ENCODE peak calls at places on chromosomes 5 and 9, in ten cellular contexts. One of them, this sample, is unnamed.

GRCh38 chr9:134304306-134304705 is 21.9 kb upstream of the RXRA start:
- DNase-seq in fibroblast of the aortic adventitia: no peak
- DNase-seq in posterior cingulate gyrus: peak; percentile 57
- DNase-seq in nucleus accumbens: no peak
- DNase-seq in NCI-H69: no peak
- DNase-seq in HTR-8/SVneo: no peak
- DNase-seq in HFFc6: no peak
- DNase-seq in cardiac fibroblast: no peak
- DNase-seq in iPS DF 19.7: no peak
- DNase-seq in CD8-positive, alpha-beta memory T cell: no peak
- DNase-seq in this sample: no peak

GRCh38 chr9:130891699-130892502 is 4.7 kb downstream of the QRFP start:
- DNase-seq in HFFc6: no peak
- DNase-seq in nucleus accumbens: peak; percentile 40
- DNase-seq in NCI-H69: no peak
- DNase-seq in iPS DF 19.7: no peak
- DNase-seq in HTR-8/SVneo: no peak
- DNase-seq in fibroblast of the aortic adventitia: no peak
- DNase-seq in posterior cingulate gyrus: no peak
- DNase-seq in CD8-positive, alpha-beta memory T cell: no peak
- DNase-seq in cardiac fibroblast: no peak
- DNase-seq in this sample: no peak

GRCh38 chr5:133723651-133724366 is 111.5 kb upstream of the FSTL4 start:
- DNase-seq in cardiac fibroblast: no peak
- DNase-seq in fibroblast of the aortic adventitia: no peak
- DNase-seq in posterior cingulate gyrus: no peak
- DNase-seq in iPS DF 19.7: no peak
- DNase-seq in HFFc6: no peak
- DNase-seq in HTR-8/SVneo: no peak
- DNase-seq in CD8-positive, alpha-beta memory T cell: no peak
- DNase-seq in nucleus accumbens: no peak
- DNase-seq in NCI-H69: no peak
- DNase-seq in this sample: no peak

GRCh38 chr5:155651-156410 is 35.5 kb upstream of the LRRC14B start:
- DNase-seq in iPS DF 19.7: no peak
- DNase-seq in HFFc6: no peak
- DNase-seq in NCI-H69: no peak
- DNase-seq in HTR-8/SVneo: no peak
- DNase-seq in posterior cingulate gyrus: no peak
- DNase-seq in fibroblast of the aortic adventitia: no peak
- DNase-seq in nucleus accumbens: no peak
- DNase-seq in cardiac fibroblast: no peak
- DNase-seq in CD8-positive, alpha-beta memory T cell: no peak
- DNase-seq in this sample: no peak

GRCh38 chr9:133656211-133657119 is 20.3 kb downstream of the DBH start:
- DNase-seq in HFFc6: no peak
- DNase-seq in HTR-8/SVneo: no peak
- DNase-seq in fibroblast of the aortic adventitia: no peak
- DNase-seq in CD8-positive, alpha-beta memory T cell: peak; percentile 66
- DNase-seq in nucleus accumbens: no peak
- DNase-seq in cardiac fibroblast: no peak
- DNase-seq in NCI-H69: peak; percentile 79
- DNase-seq in iPS DF 19.7: no peak
- DNase-seq in posterior cingulate gyrus: no peak
- DNase-seq in this sample: no peak

GRCh38 chr5:157926171-157926671 is 67.3 kb upstream of the CLINT1 start:
- DNase-seq in nucleus accumbens: no peak
- DNase-seq in cardiac fibroblast: no peak
- DNase-seq in HFFc6: no peak
- DNase-seq in NCI-H69: no peak
- DNase-seq in HTR-8/SVneo: no peak
- DNase-seq in fibroblast of the aortic adventitia: no peak
- DNase-seq in CD8-positive, alpha-beta memory T cell: no peak
- DNase-seq in iPS DF 19.7: no peak
- DNase-seq in posterior cingulate gyrus: no peak
- DNase-seq in this sample: no peak

GRCh38 chr9:93974151-93974550 is 19.0 kb upstream of the BARX1 start:
- DNase-seq in fibroblast of the aortic adventitia: peak; percentile 37
- DNase-seq in NCI-H69: peak; percentile 68
- DNase-seq in HFFc6: no peak
- DNase-seq in iPS DF 19.7: no peak
- DNase-seq in CD8-positive, alpha-beta memory T cell: no peak
- DNase-seq in nucleus accumbens: no peak
- DNase-seq in HTR-8/SVneo: no peak
- DNase-seq in cardiac fibroblast: no peak
- DNase-seq in posterior cingulate gyrus: no peak
- DNase-seq in this sample: no peak

GRCh38 chr5:72817076-72817476 is 615 bp downstream of the TNPO1 start:
- DNase-seq in posterior cingulate gyrus: peak; percentile 88
- DNase-seq in fibroblast of the aortic adventitia: peak; percentile 70
- DNase-seq in nucleus accumbens: peak; percentile 54
- DNase-seq in HFFc6: peak; percentile 29
- DNase-seq in cardiac fibroblast: peak; percentile 74
- DNase-seq in HTR-8/SVneo: no peak
- DNase-seq in NCI-H69: peak; percentile 75
- DNase-seq in iPS DF 19.7: no peak
- DNase-seq in CD8-positive, alpha-beta memory T cell: peak; percentile 61
- DNase-seq in this sample: peak; percentile 57

GRCh38 chr5:151384106-151384505 is 36.7 kb upstream of the SLC36A2 start:
- DNase-seq in posterior cingulate gyrus: no peak
- DNase-seq in fibroblast of the aortic adventitia: peak; percentile 52
- DNase-seq in nucleus accumbens: no peak
- DNase-seq in cardiac fibroblast: no peak
- DNase-seq in HTR-8/SVneo: no peak
- DNase-seq in CD8-positive, alpha-beta memory T cell: no peak
- DNase-seq in NCI-H69: no peak
- DNase-seq in iPS DF 19.7: no peak
- DNase-seq in HFFc6: no peak
- DNase-seq in this sample: no peak

GRCh38 chr9:102855646-102856045 is 139.5 kb upstream of the CYLC2 start:
- DNase-seq in HTR-8/SVneo: no peak
- DNase-seq in CD8-positive, alpha-beta memory T cell: no peak
- DNase-seq in posterior cingulate gyrus: no peak
- DNase-seq in iPS DF 19.7: no peak
- DNase-seq in fibroblast of the aortic adventitia: no peak
- DNase-seq in HFFc6: no peak
- DNase-seq in nucleus accumbens: no peak
- DNase-seq in NCI-H69: no peak
- DNase-seq in cardiac fibroblast: peak; percentile 31
- DNase-seq in this sample: no peak

GRCh38 chr5:5589857-5590256 is 167.4 kb downstream of the ICE1 start:
- DNase-seq in nucleus accumbens: no peak
- DNase-seq in CD8-positive, alpha-beta memory T cell: no peak
- DNase-seq in posterior cingulate gyrus: no peak
- DNase-seq in cardiac fibroblast: no peak
- DNase-seq in HTR-8/SVneo: no peak
- DNase-seq in HFFc6: no peak
- DNase-seq in fibroblast of the aortic adventitia: no peak
- DNase-seq in iPS DF 19.7: no peak
- DNase-seq in NCI-H69: no peak
- DNase-seq in this sample: no peak

GRCh38 chr5:40681351-40682311 is 1.9 kb downstream of the PTGER4 start:
- DNase-seq in posterior cingulate gyrus: peak; percentile 83
- DNase-seq in HTR-8/SVneo: no peak
- DNase-seq in nucleus accumbens: no peak
- DNase-seq in HFFc6: no peak
- DNase-seq in iPS DF 19.7: no peak
- DNase-seq in fibroblast of the aortic adventitia: no peak
- DNase-seq in NCI-H69: no peak
- DNase-seq in CD8-positive, alpha-beta memory T cell: peak; percentile 61
- DNase-seq in cardiac fibroblast: peak; percentile 51
- DNase-seq in this sample: peak; percentile 60

GRCh38 chr5:40652441-40653220 is 27.1 kb upstream of the PTGER4 start:
- DNase-seq in cardiac fibroblast: no peak
- DNase-seq in NCI-H69: peak; percentile 89
- DNase-seq in posterior cingulate gyrus: no peak
- DNase-seq in HTR-8/SVneo: no peak
- DNase-seq in iPS DF 19.7: no peak
- DNase-seq in HFFc6: no peak
- DNase-seq in nucleus accumbens: no peak
- DNase-seq in fibroblast of the aortic adventitia: no peak
- DNase-seq in CD8-positive, alpha-beta memory T cell: peak; percentile 54
- DNase-seq in this sample: no peak

GRCh38 chr5:3888290-3888689 is 292.7 kb downstream of the IRX1 start:
- DNase-seq in posterior cingulate gyrus: no peak
- DNase-seq in cardiac fibroblast: no peak
- DNase-seq in fibroblast of the aortic adventitia: no peak
- DNase-seq in iPS DF 19.7: no peak
- DNase-seq in CD8-positive, alpha-beta memory T cell: no peak
- DNase-seq in NCI-H69: no peak
- DNase-seq in HTR-8/SVneo: no peak
- DNase-seq in HFFc6: no peak
- DNase-seq in nucleus accumbens: no peak
- DNase-seq in this sample: no peak

GRCh38 chr5:176413255-176413565 is 3.1 kb downstream of the CLTB start:
- DNase-seq in fibroblast of the aortic adventitia: peak; percentile 64
- DNase-seq in posterior cingulate gyrus: no peak
- DNase-seq in CD8-positive, alpha-beta memory T cell: no peak
- DNase-seq in HFFc6: peak; percentile 33
- DNase-seq in cardiac fibroblast: peak; percentile 65
- DNase-seq in iPS DF 19.7: no peak
- DNase-seq in NCI-H69: no peak
- DNase-seq in nucleus accumbens: no peak
- DNase-seq in HTR-8/SVneo: no peak
- DNase-seq in this sample: no peak

GRCh38 chr5:96288166-96288844 is 144.7 kb downstream of the PCSK1 start:
- DNase-seq in nucleus accumbens: no peak
- DNase-seq in posterior cingulate gyrus: no peak
- DNase-seq in CD8-positive, alpha-beta memory T cell: no peak
- DNase-seq in cardiac fibroblast: peak; percentile 68
- DNase-seq in HFFc6: no peak
- DNase-seq in HTR-8/SVneo: no peak
- DNase-seq in iPS DF 19.7: no peak
- DNase-seq in NCI-H69: no peak
- DNase-seq in fibroblast of the aortic adventitia: peak; percentile 35
- DNase-seq in this sample: no peak

GRCh38 chr5:172830876-172831662 is 3.0 kb upstream of the ERGIC1 start:
- DNase-seq in posterior cingulate gyrus: no peak
- DNase-seq in nucleus accumbens: no peak
- DNase-seq in fibroblast of the aortic adventitia: peak; percentile 94
- DNase-seq in cardiac fibroblast: peak; percentile 97
- DNase-seq in HFFc6: peak; percentile 69
- DNase-seq in CD8-positive, alpha-beta memory T cell: no peak
- DNase-seq in NCI-H69: peak; percentile 53
- DNase-seq in iPS DF 19.7: no peak
- DNase-seq in HTR-8/SVneo: no peak
- DNase-seq in this sample: peak; percentile 29

GRCh38 chr5:102561894-102562760 is 63.3 kb upstream of the SLCO6A1 start:
- DNase-seq in NCI-H69: peak; percentile 85
- DNase-seq in fibroblast of the aortic adventitia: peak; percentile 39
- DNase-seq in cardiac fibroblast: peak; percentile 61
- DNase-seq in CD8-positive, alpha-beta memory T cell: no peak
- DNase-seq in nucleus accumbens: no peak
- DNase-seq in posterior cingulate gyrus: no peak
- DNase-seq in iPS DF 19.7: peak; percentile 42
- DNase-seq in HTR-8/SVneo: no peak
- DNase-seq in HFFc6: no peak
- DNase-seq in this sample: no peak

GRCh38 chr9:14687042-14687719 is 6.1 kb downstream of the ZDHHC21 start:
- DNase-seq in HTR-8/SVneo: peak; percentile 2
- DNase-seq in HFFc6: peak; percentile 89
- DNase-seq in cardiac fibroblast: peak; percentile 92
- DNase-seq in nucleus accumbens: no peak
- DNase-seq in NCI-H69: no peak
- DNase-seq in CD8-positive, alpha-beta memory T cell: no peak
- DNase-seq in posterior cingulate gyrus: peak; percentile 67
- DNase-seq in fibroblast of the aortic adventitia: peak; percentile 82
- DNase-seq in iPS DF 19.7: no peak
- DNase-seq in this sample: peak; percentile 73

GRCh38 chr5:40828021-40828631 is 6.9 kb downstream of the RPL37 start:
- DNase-seq in NCI-H69: no peak
- DNase-seq in nucleus accumbens: no peak
- DNase-seq in HTR-8/SVneo: no peak
- DNase-seq in posterior cingulate gyrus: no peak
- DNase-seq in HFFc6: no peak
- DNase-seq in iPS DF 19.7: no peak
- DNase-seq in cardiac fibroblast: no peak
- DNase-seq in CD8-positive, alpha-beta memory T cell: no peak
- DNase-seq in fibroblast of the aortic adventitia: no peak
- DNase-seq in this sample: no peak

GRCh38 chr9:134033516-134034214 is 8.4 kb downstream of the BRD3OS start:
- DNase-seq in cardiac fibroblast: no peak
- DNase-seq in HTR-8/SVneo: no peak
- DNase-seq in NCI-H69: no peak
- DNase-seq in CD8-positive, alpha-beta memory T cell: peak; percentile 43
- DNase-seq in nucleus accumbens: no peak
- DNase-seq in posterior cingulate gyrus: peak; percentile 49
- DNase-seq in fibroblast of the aortic adventitia: no peak
- DNase-seq in iPS DF 19.7: no peak
- DNase-seq in HFFc6: no peak
- DNase-seq in this sample: no peak

GRCh38 chr9:97710356-97711222 is 13.4 kb upstream of the XPA start:
- DNase-seq in HFFc6: peak; percentile 75
- DNase-seq in fibroblast of the aortic adventitia: peak; percentile 78
- DNase-seq in NCI-H69: peak; percentile 81
- DNase-seq in posterior cingulate gyrus: no peak
- DNase-seq in nucleus accumbens: no peak
- DNase-seq in cardiac fibroblast: peak; percentile 82
- DNase-seq in HTR-8/SVneo: peak; percentile 60
- DNase-seq in iPS DF 19.7: no peak
- DNase-seq in CD8-positive, alpha-beta memory T cell: peak; percentile 61
- DNase-seq in this sample: peak; percentile 69

GRCh38 chr5:128081111-128081865 is 2.3 kb upstream of the SLC12A2 start:
- DNase-seq in nucleus accumbens: no peak
- DNase-seq in HFFc6: peak; percentile 28
- DNase-seq in cardiac fibroblast: peak; percentile 33
- DNase-seq in HTR-8/SVneo: no peak
- DNase-seq in fibroblast of the aortic adventitia: no peak
- DNase-seq in CD8-positive, alpha-beta memory T cell: no peak
- DNase-seq in posterior cingulate gyrus: no peak
- DNase-seq in iPS DF 19.7: no peak
- DNase-seq in NCI-H69: peak; percentile 31
- DNase-seq in this sample: no peak

GRCh38 chr9:134252084-134252830 is 74.0 kb upstream of the RXRA start:
- DNase-seq in HFFc6: no peak
- DNase-seq in NCI-H69: no peak
- DNase-seq in cardiac fibroblast: no peak
- DNase-seq in HTR-8/SVneo: no peak
- DNase-seq in iPS DF 19.7: no peak
- DNase-seq in posterior cingulate gyrus: no peak
- DNase-seq in nucleus accumbens: no peak
- DNase-seq in CD8-positive, alpha-beta memory T cell: no peak
- DNase-seq in fibroblast of the aortic adventitia: no peak
- DNase-seq in this sample: no peak

GRCh38 chr9:8408575-8409190 is 609.1 kb upstream of the DMAC1 start:
- DNase-seq in NCI-H69: no peak
- DNase-seq in cardiac fibroblast: no peak
- DNase-seq in iPS DF 19.7: no peak
- DNase-seq in HFFc6: no peak
- DNase-seq in fibroblast of the aortic adventitia: no peak
- DNase-seq in HTR-8/SVneo: no peak
- DNase-seq in posterior cingulate gyrus: no peak
- DNase-seq in nucleus accumbens: no peak
- DNase-seq in CD8-positive, alpha-beta memory T cell: no peak
- DNase-seq in this sample: no peak

GRCh38 chr5:157025093-157025698 is 33.7 kb downstream of the HAVCR1 start:
- DNase-seq in CD8-positive, alpha-beta memory T cell: peak; percentile 72
- DNase-seq in NCI-H69: no peak
- DNase-seq in HFFc6: no peak
- DNase-seq in nucleus accumbens: no peak
- DNase-seq in fibroblast of the aortic adventitia: no peak
- DNase-seq in cardiac fibroblast: no peak
- DNase-seq in iPS DF 19.7: no peak
- DNase-seq in posterior cingulate gyrus: no peak
- DNase-seq in HTR-8/SVneo: no peak
- DNase-seq in this sample: no peak

GRCh38 chr5:25393321-25393720 is 748.5 kb upstream of the CDH10 start:
- DNase-seq in nucleus accumbens: no peak
- DNase-seq in CD8-positive, alpha-beta memory T cell: no peak
- DNase-seq in NCI-H69: no peak
- DNase-seq in HFFc6: no peak
- DNase-seq in fibroblast of the aortic adventitia: no peak
- DNase-seq in cardiac fibroblast: no peak
- DNase-seq in iPS DF 19.7: no peak
- DNase-seq in posterior cingulate gyrus: no peak
- DNase-seq in HTR-8/SVneo: no peak
- DNase-seq in this sample: no peak

GRCh38 chr9:17528859-17529258 is 50.0 kb upstream of the SH3GL2 start:
- DNase-seq in nucleus accumbens: no peak
- DNase-seq in NCI-H69: peak; percentile 58
- DNase-seq in CD8-positive, alpha-beta memory T cell: no peak
- DNase-seq in iPS DF 19.7: no peak
- DNase-seq in fibroblast of the aortic adventitia: peak; percentile 44
- DNase-seq in HTR-8/SVneo: no peak
- DNase-seq in HFFc6: no peak
- DNase-seq in cardiac fibroblast: peak; percentile 27
- DNase-seq in posterior cingulate gyrus: no peak
- DNase-seq in this sample: no peak

This sample was measured in endothelial cell of umbilical vein.